ENCODE peak calls at places on chromosomes 12 and 14, in nine cellular contexts. One of them, this sample, is unnamed.

GRCh38 chr12:9649532-9649940 is 20.0 kb upstream of the CLEC2D start:
- DNase-seq in NAMALWA: peak
- DNase-seq in HCT116: no peak
- DNase-seq in stimulated activated naive CD4-positive, alpha-beta T cell: peak
- DNase-seq in sciatic nerve: no peak
- DNase-seq in amniotic stem cell: no peak
- DNase-seq in T-helper 2 cell: no peak
- DNase-seq in HEK293T: no peak
- DNase-seq in neural crest cell: no peak
- DNase-seq in this sample: peak

GRCh38 chr12:104611671-104612070 is 154.9 kb downstream of the CHST11 start:
- DNase-seq in sciatic nerve: no peak
- DNase-seq in amniotic stem cell: no peak
- DNase-seq in neural crest cell: no peak
- DNase-seq in HCT116: no peak
- DNase-seq in HEK293T: no peak
- DNase-seq in T-helper 2 cell: no peak
- DNase-seq in NAMALWA: no peak
- DNase-seq in stimulated activated naive CD4-positive, alpha-beta T cell: no peak
- DNase-seq in this sample: no peak

GRCh38 chr14:72535485-72535884 is 358.4 kb downstream of the DPF3 start:
- DNase-seq in NAMALWA: no peak
- DNase-seq in sciatic nerve: no peak
- DNase-seq in T-helper 2 cell: no peak
- DNase-seq in stimulated activated naive CD4-positive, alpha-beta T cell: peak
- DNase-seq in HEK293T: no peak
- DNase-seq in amniotic stem cell: no peak
- DNase-seq in HCT116: no peak
- DNase-seq in neural crest cell: no peak
- DNase-seq in this sample: peak

GRCh38 chr14:104851896-104852663 is 13.0 kb upstream of the CEP170B start:
- DNase-seq in stimulated activated naive CD4-positive, alpha-beta T cell: no peak
- DNase-seq in amniotic stem cell: no peak
- DNase-seq in T-helper 2 cell: no peak
- DNase-seq in HCT116: no peak
- DNase-seq in HEK293T: peak
- DNase-seq in neural crest cell: no peak
- DNase-seq in NAMALWA: no peak
- DNase-seq in sciatic nerve: no peak
- DNase-seq in this sample: no peak

GRCh38 chr14:74913986-74914573 is 9.0 kb downstream of the RPS6KL1 start:
- DNase-seq in neural crest cell: peak
- DNase-seq in T-helper 2 cell: no peak
- DNase-seq in amniotic stem cell: peak
- DNase-seq in HEK293T: peak
- DNase-seq in stimulated activated naive CD4-positive, alpha-beta T cell: no peak
- DNase-seq in sciatic nerve: peak
- DNase-seq in HCT116: peak
- DNase-seq in NAMALWA: peak
- DNase-seq in this sample: peak

GRCh38 chr12:52082988-52083637 is 3.6 kb downstream of the SMIM41 start:
- DNase-seq in HEK293T: peak
- DNase-seq in NAMALWA: peak
- DNase-seq in T-helper 2 cell: peak
- DNase-seq in stimulated activated naive CD4-positive, alpha-beta T cell: peak
- DNase-seq in sciatic nerve: peak
- DNase-seq in HCT116: no peak
- DNase-seq in neural crest cell: peak
- DNase-seq in amniotic stem cell: no peak
- DNase-seq in this sample: peak

GRCh38 chr12:16467304-16467703 is 119.9 kb downstream of the MGST1 start:
- DNase-seq in sciatic nerve: no peak
- DNase-seq in HCT116: no peak
- DNase-seq in HEK293T: no peak
- DNase-seq in amniotic stem cell: no peak
- DNase-seq in stimulated activated naive CD4-positive, alpha-beta T cell: no peak
- DNase-seq in NAMALWA: no peak
- DNase-seq in neural crest cell: no peak
- DNase-seq in T-helper 2 cell: no peak
- DNase-seq in this sample: no peak

GRCh38 chr14:25049127-25049558 is 804 bp downstream of the STXBP6 start:
- DNase-seq in stimulated activated naive CD4-positive, alpha-beta T cell: no peak
- DNase-seq in HEK293T: no peak
- DNase-seq in amniotic stem cell: no peak
- DNase-seq in neural crest cell: no peak
- DNase-seq in sciatic nerve: peak
- DNase-seq in NAMALWA: no peak
- DNase-seq in HCT116: no peak
- DNase-seq in T-helper 2 cell: no peak
- DNase-seq in this sample: no peak

GRCh38 chr14:104554088-104554607 is 25.4 kb upstream of the C14orf180 start:
- DNase-seq in neural crest cell: no peak
- DNase-seq in HCT116: no peak
- DNase-seq in stimulated activated naive CD4-positive, alpha-beta T cell: no peak
- DNase-seq in sciatic nerve: peak
- DNase-seq in NAMALWA: no peak
- DNase-seq in amniotic stem cell: no peak
- DNase-seq in HEK293T: no peak
- DNase-seq in T-helper 2 cell: no peak
- DNase-seq in this sample: no peak

This sample was measured in MV-4-11.